ENCODE peak calls at places on chromosomes 2 and 18, in five cellular contexts. L, D, N, P and A are unnamed samples. For H3K9me3, the result is how much of the 10 kb centered on the place peaks cover.

GRCh38 chr18:41075212-41075611 is 879.8 kb upstream of the PIK3C3 start:
- DNase-seq in D (no peak), N (no peak), L (peak), P (no peak), A (peak)

GRCh38 chr2:4995466-4995865 is 696.7 kb upstream of the SOX11 start:
- DNase-seq in L (no peak), P (no peak), D (no peak), N (no peak), A (no peak)

GRCh38 chr2:218395456-218395825 is 4.2 kb upstream of the CTDSP1 start:
- DNase-seq in D (peak), P (no peak), N (no peak), L (no peak), A (no peak)

GRCh38 chr2:133760366-133760765 is 192.1 kb upstream of the NCKAP5 start:
- DNase-seq in N (no peak), L (no peak), D (no peak), P (no peak), A (peak)

GRCh38 chr18:66048404-66048803 is 297.6 kb downstream of the CDH7 start:
- DNase-seq in D (no peak), N (no peak), L (peak), P (no peak), A (no peak)

GRCh38 chr18:31129398-31130115 is 27.3 kb upstream of the DSC2 start:
- DNase-seq in D (no peak), N (no peak), L (no peak), P (no peak), A (no peak)

GRCh38 chr2:205612661-205613060 is 69.6 kb upstream of the NRP2 start:
- DNase-seq in D (no peak), L (no peak), P (peak), N (no peak), A (no peak)

GRCh38 chr2:101241158-101241557 is 11.5 kb upstream of the CNOT11 start:
- DNase-seq in D (no peak), P (no peak), N (no peak), L (no peak), A (no peak)

GRCh38 chr2:85064927-85065630 is 68.1 kb upstream of the TCF7L1 start:
- DNase-seq in P (peak), D (no peak), L (no peak), N (no peak), A (no peak)

GRCh38 chr2:178074123-178075005 is 1.8 kb upstream of the PDE11A start:
- DNase-seq in L (no peak), D (no peak), N (no peak), P (no peak), A (no peak)

GRCh38 chr2:178069551-178069950 is 3.0 kb downstream of the PDE11A start:
- DNase-seq in D (no peak), N (no peak), P (no peak), L (no peak), A (no peak)

GRCh38 chr2:178070824-178071223 is 1.8 kb downstream of the PDE11A start:
- DNase-seq in P (no peak), D (no peak), N (no peak), L (no peak), A (no peak)

GRCh38 chr2:178072383-178073301 is at the start of gene PDE11A:
- DNase-seq in L (peak), P (peak), N (peak), D (peak), A (peak)

GRCh38 chr2:178072000-178072382 is 586 bp downstream of the PDE11A start:
- DNase-seq in N (no peak), P (no peak), L (no peak), D (no peak), A (no peak)
- H3K4me3 ChIP-seq in N (no peak), P (peak), L (peak), D (peak), A (no peak)

GRCh38 chr18:36469471-36469870 is 172.0 kb downstream of the FHOD3 start:
- DNase-seq in L (no peak), P (no peak), D (no peak), N (no peak), A (no peak)
- H3K9me3 ChIP-seq in L (under half), P (under half), D (under half), N (under half), A (under half)

GRCh38 chr2:9207641-9208301 is 1.2 kb downstream of the ASAP2 start:
- DNase-seq in P (no peak), L (peak), N (peak), D (no peak), A (peak)
- H3K4me3 ChIP-seq in P (peak), L (peak), N (peak), D (peak), A (peak)

GRCh38 chr2:80858955-80859354 is 554.4 kb upstream of the LRRTM1 start:
- DNase-seq in P (no peak), N (no peak), L (no peak), D (no peak), A (no peak)

GRCh38 chr2:80856227-80856626 is 551.7 kb upstream of the LRRTM1 start:
- DNase-seq in D (no peak), L (no peak), N (no peak), P (no peak), A (no peak)

GRCh38 chr2:80852808-80853139 is 548.2 kb upstream of the LRRTM1 start:
- DNase-seq in P (no peak), N (peak), D (no peak), L (peak), A (no peak)

GRCh38 chr2:80852079-80852807 is 547.7 kb upstream of the LRRTM1 start:
- DNase-seq in L (no peak), P (no peak), D (no peak), N (no peak), A (no peak)

GRCh38 chr2:80854831-80855230 is 550.3 kb upstream of the LRRTM1 start:
- DNase-seq in L (no peak), D (no peak), N (peak), P (no peak), A (no peak)
- H3K9me3 ChIP-seq in L (under half), D (under half), N (under half), P (under half), A (under half)